ENCODE peak calls at places on chromosomes 3 and 15, in five cellular contexts. One of them, this sample, is unnamed.
A peak's percentile ranks its signal among the peaks of the same experiment; 100 is the strongest.

GRCh38 chr3:45939341-45939771 is 3.9 kb upstream of the CXCR6 start:
- DNase-seq in HEK293T: no peak
- DNase-seq in NT2/D1: no peak
- DNase-seq in GM12878: no peak
- DNase-seq in HepG2: no peak
- DNase-seq in this sample: no peak

GRCh38 chr15:68407141-68407885 is 24.6 kb downstream of the ITGA11 start:
- DNase-seq in HEK293T: no peak
- DNase-seq in NT2/D1: no peak
- DNase-seq in GM12878: no peak
- DNase-seq in HepG2: no peak
- DNase-seq in this sample: no peak

GRCh38 chr3:5442786-5443138 is 255.3 kb downstream of the EDEM1 start:
- DNase-seq in HEK293T: no peak
- DNase-seq in NT2/D1: no peak
- DNase-seq in GM12878: no peak
- DNase-seq in HepG2: no peak
- DNase-seq in this sample: no peak

GRCh38 chr3:109336272-109336957 is 931 bp downstream of the DPPA4 start:
- DNase-seq in HEK293T: no peak
- DNase-seq in NT2/D1: no peak
- DNase-seq in GM12878: no peak
- DNase-seq in HepG2: no peak
- DNase-seq in this sample: no peak

GRCh38 chr3:45199837-45200648 is 26.0 kb downstream of the TMEM158 start:
- DNase-seq in HEK293T: no peak
- DNase-seq in NT2/D1: peak; percentile 59
- DNase-seq in GM12878: no peak
- DNase-seq in HepG2: peak; percentile 76
- DNase-seq in this sample: no peak

GRCh38 chr3:72659609-72660008 is 188.6 kb downstream of the SHQ1 start:
- DNase-seq in HEK293T: no peak
- DNase-seq in NT2/D1: no peak
- DNase-seq in GM12878: no peak
- DNase-seq in HepG2: no peak
- DNase-seq in this sample: no peak

GRCh38 chr3:27643355-27643754 is 78.8 kb downstream of the EOMES start:
- DNase-seq in HEK293T: no peak
- DNase-seq in NT2/D1: no peak
- DNase-seq in GM12878: no peak
- DNase-seq in HepG2: no peak
- DNase-seq in this sample: no peak

GRCh38 chr3:185696039-185696438 is 109.9 kb downstream of the SENP2 start:
- DNase-seq in HEK293T: no peak
- DNase-seq in NT2/D1: no peak
- DNase-seq in GM12878: no peak
- DNase-seq in HepG2: no peak
- DNase-seq in this sample: no peak

GRCh38 chr3:142888484-142889262 is at the start of gene PCOLCE2:
- DNase-seq in HEK293T: peak; percentile 65
- DNase-seq in NT2/D1: peak; percentile 28
- DNase-seq in GM12878: no peak
- DNase-seq in HepG2: no peak
- DNase-seq in this sample: peak; percentile 86

GRCh38 chr3:105878061-105878460 is 9.2 kb upstream of the CBLB start:
- DNase-seq in HEK293T: no peak
- DNase-seq in NT2/D1: no peak
- DNase-seq in GM12878: no peak
- DNase-seq in HepG2: no peak
- DNase-seq in this sample: no peak

GRCh38 chr3:133840767-133841166 is 35.2 kb downstream of the SRPRB start:
- DNase-seq in HEK293T: no peak
- DNase-seq in NT2/D1: no peak
- DNase-seq in GM12878: no peak
- DNase-seq in HepG2: no peak
- DNase-seq in this sample: no peak

GRCh38 chr15:51706347-51706746 is 25.0 kb downstream of the SCG3 start:
- DNase-seq in HEK293T: no peak
- DNase-seq in NT2/D1: no peak
- DNase-seq in GM12878: no peak
- DNase-seq in HepG2: no peak
- DNase-seq in this sample: no peak

DNA sequence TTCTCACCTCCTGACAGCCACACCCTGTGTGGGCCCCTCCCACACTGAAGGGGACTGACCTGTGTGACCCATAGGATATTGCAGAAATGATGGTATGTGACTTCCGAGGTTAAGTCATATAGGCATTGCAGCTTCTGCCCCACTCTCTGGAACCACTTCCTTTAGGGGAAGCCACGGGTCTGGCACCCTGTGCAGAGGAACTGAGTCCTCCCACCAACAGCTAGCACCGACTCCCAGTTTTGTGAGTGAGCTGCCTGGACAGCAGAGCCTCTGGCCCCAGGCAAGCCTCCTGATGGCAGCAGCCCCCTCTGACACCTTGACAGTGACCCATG is 24.6 kb upstream of the SLC6A6 start:
- DNase-seq in HEK293T: no peak
- DNase-seq in NT2/D1: no peak
- DNase-seq in GM12878: peak; percentile 25
- DNase-seq in HepG2: no peak
- DNase-seq in this sample: no peak
- TF ChIP-seq SUZ12 in HEK293T: no peak
- TF ChIP-seq SUZ12 in NT2/D1: no peak
- TF ChIP-seq SUZ12 in GM12878: no peak
- TF ChIP-seq SUZ12 in HepG2: no peak
- TF ChIP-seq SUZ12 in this sample: no peak

DNA sequence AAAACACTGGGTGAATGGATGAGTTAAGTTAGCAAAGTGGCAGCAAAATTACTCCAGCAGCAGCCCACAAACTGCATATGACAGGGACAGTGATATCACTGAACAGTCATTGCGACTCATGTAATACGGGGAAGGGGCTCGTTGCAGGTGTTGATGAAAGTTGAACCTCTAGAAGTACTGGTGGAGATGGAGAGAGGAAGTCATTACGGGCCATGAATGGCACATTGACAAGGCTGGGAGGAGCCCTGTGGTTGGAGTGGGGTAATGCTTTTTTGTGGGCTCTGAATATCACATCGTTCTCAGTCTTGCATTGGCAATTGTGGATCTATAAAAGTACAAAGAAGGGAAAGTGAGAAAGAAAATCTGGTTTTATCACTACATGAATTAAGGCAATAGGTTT is 278.1 kb downstream of the ZPLD1 start:
- DNase-seq in HEK293T: no peak
- DNase-seq in NT2/D1: no peak
- DNase-seq in GM12878: no peak
- DNase-seq in HepG2: no peak
- DNase-seq in this sample: no peak
- TF ChIP-seq SUZ12 in HEK293T: no peak
- TF ChIP-seq SUZ12 in NT2/D1: no peak
- TF ChIP-seq SUZ12 in GM12878: no peak
- TF ChIP-seq SUZ12 in HepG2: no peak
- TF ChIP-seq SUZ12 in this sample: no peak

GRCh38 chr3:150248116-150248864 is 159.8 kb upstream of the TSC22D2 start:
- DNase-seq in HEK293T: no peak
- DNase-seq in NT2/D1: no peak
- DNase-seq in GM12878: no peak
- DNase-seq in HepG2: no peak
- DNase-seq in this sample: no peak
- TF ChIP-seq SUZ12 in HEK293T: no peak
- TF ChIP-seq SUZ12 in NT2/D1: no peak
- TF ChIP-seq SUZ12 in GM12878: no peak
- TF ChIP-seq SUZ12 in HepG2: no peak
- TF ChIP-seq SUZ12 in this sample: no peak

DNA sequence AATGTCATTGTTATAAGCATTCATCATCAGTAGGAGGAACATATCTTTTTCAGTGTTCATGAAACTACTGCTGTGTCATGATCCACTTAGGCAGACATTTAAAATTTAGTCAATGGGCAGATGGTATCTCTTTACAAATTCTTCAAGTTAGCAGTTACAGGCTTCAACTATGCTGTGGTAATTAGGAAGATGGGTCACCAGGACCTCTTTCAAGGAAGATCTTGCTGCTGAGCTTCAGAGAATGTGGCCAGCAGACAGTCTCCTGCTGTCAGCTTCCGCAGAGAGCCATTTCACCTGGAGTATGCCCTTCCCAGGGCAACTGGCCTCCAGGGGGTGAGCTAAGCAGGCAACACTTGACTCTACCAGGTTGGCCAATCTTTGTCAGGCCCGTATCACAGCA is 19.4 kb downstream of the IFT57 start:
- DNase-seq in HEK293T: peak; percentile 8
- DNase-seq in NT2/D1: no peak
- DNase-seq in GM12878: no peak
- DNase-seq in HepG2: no peak
- DNase-seq in this sample: peak; percentile 17
- TF ChIP-seq SUZ12 in HEK293T: no peak
- TF ChIP-seq SUZ12 in NT2/D1: no peak
- TF ChIP-seq SUZ12 in GM12878: no peak
- TF ChIP-seq SUZ12 in HepG2: no peak
- TF ChIP-seq SUZ12 in this sample: no peak

GRCh38 chr3:62502315-62503300 is 129.3 kb upstream of the FEZF2 start:
- DNase-seq in HEK293T: no peak
- DNase-seq in NT2/D1: no peak
- DNase-seq in GM12878: no peak
- DNase-seq in HepG2: no peak
- DNase-seq in this sample: no peak
- TF ChIP-seq SUZ12 in HEK293T: no peak
- TF ChIP-seq SUZ12 in NT2/D1: no peak
- TF ChIP-seq SUZ12 in GM12878: no peak
- TF ChIP-seq SUZ12 in HepG2: no peak
- TF ChIP-seq SUZ12 in this sample: no peak

GRCh38 chr3:193554790-193555189 is at the start of gene ATP13A4:
- DNase-seq in HEK293T: no peak
- DNase-seq in NT2/D1: no peak
- DNase-seq in GM12878: no peak
- DNase-seq in HepG2: no peak
- DNase-seq in this sample: no peak

GRCh38 chr3:193553606-193554005 is 1.1 kb downstream of the ATP13A4 start:
- DNase-seq in HEK293T: no peak
- DNase-seq in NT2/D1: no peak
- DNase-seq in GM12878: no peak
- DNase-seq in HepG2: no peak
- DNase-seq in this sample: no peak

GRCh38 chr3:193560091-193560490 is 5.4 kb upstream of the ATP13A4 start:
- DNase-seq in HEK293T: no peak
- DNase-seq in NT2/D1: no peak
- DNase-seq in GM12878: no peak
- DNase-seq in HepG2: no peak
- DNase-seq in this sample: no peak

GRCh38 chr3:193559100-193559499 is 4.4 kb upstream of the ATP13A4 start:
- DNase-seq in HEK293T: no peak
- DNase-seq in NT2/D1: no peak
- DNase-seq in GM12878: no peak
- DNase-seq in HepG2: no peak
- DNase-seq in this sample: no peak

DNA sequence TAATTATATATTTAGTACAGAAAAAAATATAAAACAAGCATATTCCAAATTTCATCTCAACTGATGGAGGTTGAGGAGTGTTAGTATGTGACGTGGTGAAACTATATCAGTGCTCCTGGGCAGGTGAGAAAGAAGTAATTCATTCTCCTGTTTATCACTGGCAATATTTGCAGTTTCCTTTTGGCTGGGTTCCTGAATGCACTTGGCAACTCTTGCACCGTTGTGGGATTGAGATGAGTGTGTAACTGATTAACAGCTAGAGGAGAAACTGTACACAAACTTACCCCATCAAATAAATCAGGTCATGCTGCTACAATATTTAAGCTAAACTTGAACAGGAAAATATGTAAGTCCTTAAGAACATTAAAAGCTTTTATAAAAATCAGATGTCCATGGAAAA is 2.1 kb upstream of the ATP13A4 start:
- DNase-seq in HEK293T: no peak
- DNase-seq in NT2/D1: no peak
- DNase-seq in GM12878: no peak
- DNase-seq in HepG2: no peak
- DNase-seq in this sample: no peak
- TF ChIP-seq SUZ12 in HEK293T: no peak
- TF ChIP-seq SUZ12 in NT2/D1: no peak
- TF ChIP-seq SUZ12 in GM12878: no peak
- TF ChIP-seq SUZ12 in HepG2: no peak
- TF ChIP-seq SUZ12 in this sample: no peak

GRCh38 chr3:8702560-8702959 is 31.0 kb upstream of the CAV3 start:
- DNase-seq in HEK293T: no peak
- DNase-seq in NT2/D1: no peak
- DNase-seq in GM12878: no peak
- DNase-seq in HepG2: no peak
- DNase-seq in this sample: peak; percentile 79
- TF ChIP-seq SUZ12 in HEK293T: no peak
- TF ChIP-seq SUZ12 in NT2/D1: no peak
- TF ChIP-seq SUZ12 in GM12878: no peak
- TF ChIP-seq SUZ12 in HepG2: no peak
- TF ChIP-seq SUZ12 in this sample: no peak

GRCh38 chr3:170966495-170966894 is 58.1 kb upstream of the EIF5A2 start:
- DNase-seq in HEK293T: no peak
- DNase-seq in NT2/D1: no peak
- DNase-seq in GM12878: no peak
- DNase-seq in HepG2: peak; percentile 29
- DNase-seq in this sample: no peak

GRCh38 chr3:170967126-170967525 is 58.7 kb upstream of the EIF5A2 start:
- DNase-seq in HEK293T: no peak
- DNase-seq in NT2/D1: no peak
- DNase-seq in GM12878: no peak
- DNase-seq in HepG2: no peak
- DNase-seq in this sample: no peak

GRCh38 chr3:170962426-170962825 is 54.0 kb upstream of the EIF5A2 start:
- DNase-seq in HEK293T: no peak
- DNase-seq in NT2/D1: no peak
- DNase-seq in GM12878: no peak
- DNase-seq in HepG2: no peak
- DNase-seq in this sample: no peak

GRCh38 chr3:170956647-170957046 is 48.2 kb upstream of the EIF5A2 start:
- DNase-seq in HEK293T: no peak
- DNase-seq in NT2/D1: no peak
- DNase-seq in GM12878: no peak
- DNase-seq in HepG2: no peak
- DNase-seq in this sample: no peak

DNA sequence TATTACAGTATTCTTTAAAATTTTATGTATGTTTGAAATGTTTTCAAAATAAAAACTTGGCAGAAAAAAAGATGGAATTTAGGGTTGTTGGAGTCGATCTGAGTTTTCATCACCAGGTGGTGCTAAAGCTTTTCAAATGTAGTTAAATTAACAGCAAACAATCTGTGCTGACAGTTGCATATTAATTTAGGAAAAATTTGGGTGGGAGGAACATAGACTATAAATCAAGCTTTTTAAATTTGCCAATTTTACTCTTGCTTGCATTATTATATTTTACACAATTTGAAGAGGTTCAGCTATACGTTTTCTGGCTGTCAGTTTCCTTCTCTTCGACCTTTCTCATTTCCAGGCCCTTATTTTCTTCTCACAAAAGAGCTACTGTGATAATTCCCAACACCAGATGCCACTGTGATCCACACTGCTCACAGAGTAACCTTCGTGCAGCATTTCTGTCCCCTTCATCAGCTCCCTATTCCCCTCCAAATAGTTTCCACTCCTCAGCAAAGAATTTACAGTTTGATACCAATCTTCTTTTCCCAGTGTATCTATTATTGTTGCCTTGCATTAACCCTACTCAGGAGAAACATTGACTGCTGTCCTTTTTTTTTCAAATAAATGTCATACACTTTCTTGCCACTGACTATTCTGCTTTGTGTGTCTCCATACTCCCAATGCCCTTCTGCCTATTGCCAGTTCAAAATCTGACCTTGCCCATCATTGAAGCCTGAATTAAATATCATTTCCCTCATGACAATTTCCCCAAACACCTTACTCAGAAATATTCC is 53.4 kb upstream of the EIF5A2 start:
- DNase-seq in HEK293T: peak; percentile 23
- DNase-seq in NT2/D1: peak; percentile 15
- DNase-seq in GM12878: no peak
- DNase-seq in HepG2: peak; percentile 76
- DNase-seq in this sample: no peak
- TF ChIP-seq SUZ12 in HEK293T: no peak
- TF ChIP-seq SUZ12 in NT2/D1: no peak
- TF ChIP-seq SUZ12 in GM12878: no peak
- TF ChIP-seq SUZ12 in HepG2: no peak
- TF ChIP-seq SUZ12 in this sample: no peak

This sample was measured in H1.